ENCODE peak calls at places on chromosome 20, in eight cellular contexts. A is iPS-NIHi11; Q is cardiac fibroblast; E is cerebellar nuclear complex; P is T1000; B is substantia nigra; I is cardiac septum; V is effector CD4-positive, alpha-beta T cell. G is an unnamed sample.

GRCh38 chr20:46307139-46307998 is 929 bp downstream of the CDH22 start:
- DNase-seq in P (no peak), I (peak), A (peak), E (no peak), B (no peak), V (peak), Q (peak), G (peak)

GRCh38 chr20:18705490-18705889 is 108.1 kb upstream of the SCP2D1 start:
- DNase-seq in I (no peak), E (no peak), P (no peak), A (no peak), Q (peak), V (no peak), B (no peak), G (no peak)

GRCh38 chr20:44011251-44011940 is 96.7 kb downstream of the TOX2 start:
- DNase-seq in E (no peak), P (no peak), I (peak), A (no peak), V (no peak), Q (no peak), B (no peak), G (no peak)

GRCh38 chr20:36726168-36726567 is 19.7 kb downstream of the NDRG3 start:
- DNase-seq in Q (no peak), E (no peak), V (no peak), P (no peak), A (no peak), B (no peak), I (no peak), G (no peak)

GRCh38 chr20:53069121-53069520 is 97.0 kb downstream of the TSHZ2 start:
- DNase-seq in Q (no peak), I (no peak), P (no peak), A (no peak), V (no peak), E (no peak), B (no peak), G (no peak)

GRCh38 chr20:49179368-49180277 is 8.5 kb downstream of the STAU1 start:
- DNase-seq in V (no peak), I (no peak), P (no peak), Q (no peak), A (no peak), E (no peak), B (no peak), G (no peak)

GRCh38 chr20:38108438-38109024 is 56.5 kb downstream of the TGM2 start:
- DNase-seq in A (no peak), E (no peak), V (no peak), Q (peak), I (no peak), B (no peak), P (no peak), G (no peak)

GRCh38 chr20:4691753-4692152 is 30.0 kb upstream of the PRND start:
- DNase-seq in Q (no peak), E (no peak), P (no peak), A (no peak), I (no peak), B (no peak), V (no peak), G (no peak)

GRCh38 chr20:43365691-43366090 is 92.0 kb upstream of the SRSF6 start:
- DNase-seq in E (no peak), B (no peak), P (no peak), I (no peak), Q (no peak), V (no peak), A (no peak), G (no peak)

GRCh38 chr20:37522258-37523011 is 1.4 kb downstream of the NNAT start:
- DNase-seq in P (no peak), A (no peak), E (no peak), I (peak), Q (no peak), B (no peak), V (no peak), G (no peak)

GRCh38 chr20:8399963-8400362 is 267.9 kb downstream of the PLCB1 start:
- DNase-seq in V (no peak), E (no peak), Q (no peak), I (no peak), B (no peak), A (no peak), P (no peak), G (no peak)

GRCh38 chr20:19603390-19603753 is 154.7 kb upstream of the RIN2 start:
- DNase-seq in P (no peak), Q (no peak), E (no peak), A (no peak), I (no peak), V (no peak), B (no peak), G (no peak)

GRCh38 chr20:34249291-34249690 is 8.1 kb downstream of the ASIP start:
- DNase-seq in I (no peak), V (no peak), P (no peak), E (no peak), Q (peak), B (no peak), A (no peak), G (no peak)

GRCh38 chr20:58710481-58711265 is 18.1 kb downstream of the NPEPL1 start:
- DNase-seq in P (no peak), V (no peak), B (no peak), I (no peak), E (no peak), Q (no peak), A (no peak), G (no peak)

GRCh38 chr20:10040070-10040970 is 5.5 kb downstream of the ANKEF1 start:
- DNase-seq in I (no peak), A (no peak), B (no peak), E (no peak), P (peak), V (no peak), Q (peak), G (no peak)

GRCh38 chr20:51579137-51579536 is 36.6 kb upstream of the NFATC2 start:
- DNase-seq in Q (peak), E (no peak), P (peak), V (no peak), B (no peak), A (no peak), I (no peak), G (no peak)

GRCh38 chr20:32634041-32634805 is 39.5 kb downstream of the C20orf203 start:
- DNase-seq in I (no peak), B (no peak), Q (no peak), V (no peak), E (no peak), A (no peak), P (no peak), G (no peak)

GRCh38 chr20:37911262-37911661 is 8.3 kb downstream of the VSTM2L start:
- DNase-seq in I (no peak), B (no peak), Q (no peak), A (no peak), E (no peak), V (no peak), P (no peak), G (no peak)

GRCh38 chr20:47198254-47198671 is 158.2 kb downstream of the ZMYND8 start:
- DNase-seq in E (no peak), V (no peak), A (no peak), B (no peak), Q (peak), I (no peak), P (no peak), G (no peak)

GRCh38 chr20:57435498-57436222 is 44.5 kb downstream of the RBM38 start:
- DNase-seq in Q (peak), I (peak), B (peak), P (peak), V (peak), E (no peak), A (peak), G (peak)

GRCh38 chr20:14334306-14334930 is 3.0 kb downstream of the FLRT3 start:
- DNase-seq in V (no peak), E (no peak), P (peak), Q (peak), B (no peak), I (no peak), A (peak), G (peak)

GRCh38 chr20:60095456-60095855 is 137.2 kb downstream of the CDH26 start:
- DNase-seq in Q (peak), E (no peak), A (no peak), P (no peak), I (no peak), V (no peak), B (no peak), G (no peak)

GRCh38 chr20:56004611-56005388 is 519 bp downstream of the CBLN4 start:
- DNase-seq in V (no peak), A (peak), E (no peak), Q (no peak), B (no peak), P (no peak), I (no peak), G (no peak)

GRCh38 chr20:41512624-41513023 is 105.6 kb downstream of the CHD6 start:
- DNase-seq in P (no peak), V (no peak), A (no peak), I (no peak), Q (no peak), B (no peak), E (no peak), G (no peak)

GRCh38 chr20:63553933-63554290 is at the start of gene FNDC11:
- DNase-seq in E (no peak), Q (peak), B (no peak), P (no peak), V (peak), I (no peak), A (peak), G (no peak)

GRCh38 chr20:44851545-44851944 is 34.0 kb upstream of the YWHAB start:
- DNase-seq in Q (no peak), P (no peak), V (no peak), A (peak), E (no peak), B (no peak), I (no peak), G (no peak)

GRCh38 chr20:33178726-33179125 is 10.8 kb downstream of the BPIFA2 start:
- DNase-seq in B (no peak), P (no peak), A (peak), I (peak), Q (no peak), E (no peak), V (no peak), G (no peak)

GRCh38 chr20:20887593-20888272 is 175.3 kb upstream of the RALGAPA2 start:
- DNase-seq in Q (no peak), E (no peak), I (no peak), B (no peak), A (peak), V (no peak), P (no peak), G (peak)

GRCh38 chr20:23143986-23144695 is 58.0 kb upstream of the CD93 start:
- DNase-seq in I (no peak), Q (no peak), A (no peak), B (no peak), V (no peak), P (no peak), E (no peak), G (no peak)

GRCh38 chr20:41029150-41029872 is 689 bp downstream of the TOP1 start:
- DNase-seq in E (no peak), I (peak), A (peak), B (peak), P (no peak), V (peak), Q (peak), G (peak)

GRCh38 chr20:973785-974194 is 28.3 kb downstream of the RSPO4 start:
- DNase-seq in B (no peak), E (no peak), I (no peak), A (peak), Q (peak), V (no peak), P (no peak), G (no peak)

GRCh38 chr20:46647469-46647868 is 3.8 kb downstream of the SLC13A3 start:
- DNase-seq in Q (no peak), A (no peak), I (no peak), P (no peak), E (no peak), V (no peak), B (no peak), G (peak)

GRCh38 chr20:50487397-50487796 is 22.8 kb upstream of the PTPN1 start:
- DNase-seq in A (no peak), E (no peak), B (no peak), Q (no peak), P (no peak), V (no peak), I (no peak), G (no peak)

GRCh38 chr20:19974621-19975435 is 42.3 kb upstream of the NAA20 start:
- DNase-seq in A (peak), B (peak), I (peak), V (no peak), Q (peak), E (no peak), P (peak), G (peak)

GRCh38 chr20:56653221-56653620 is 24.1 kb downstream of the TFAP2C start:
- DNase-seq in V (no peak), I (no peak), P (no peak), Q (no peak), A (no peak), E (no peak), B (no peak), G (no peak)

GRCh38 chr20:58711266-58712051 is 18.9 kb downstream of the NPEPL1 start:
- DNase-seq in A (no peak), V (no peak), P (no peak), I (peak), B (no peak), E (no peak), Q (no peak), G (no peak)

GRCh38 chr20:58953050-58953449 is 28.0 kb upstream of the NELFCD start:
- DNase-seq in P (no peak), E (no peak), B (no peak), Q (no peak), V (no peak), A (no peak), I (no peak), G (no peak)

GRCh38 chr20:382291-383115 is 1.9 kb downstream of the TRIB3 start:
- DNase-seq in P (no peak), A (no peak), Q (no peak), E (no peak), I (no peak), V (no peak), B (no peak), G (no peak)

GRCh38 chr20:58700823-58701222 is 8.2 kb downstream of the NPEPL1 start:
- DNase-seq in Q (no peak), B (no peak), V (no peak), A (no peak), E (no peak), I (no peak), P (no peak), G (no peak)